ENCODE peak calls at places on chromosomes 13 and 19, in eight cellular contexts. T, K, N, V, M, E, Y and X are unnamed samples.

GRCh38 chr19:54191671-54192453 is 754 bp downstream of the TSEN34 start:
- DNase-seq in Y (no peak), E (no peak), T (no peak), M (no peak), V (no peak), N (no peak), K (peak), X (no peak)

GRCh38 chr19:55685776-55686175 is 10.8 kb downstream of the EPN1 start:
- DNase-seq in T (no peak), V (no peak), E (no peak), M (no peak), Y (no peak), K (no peak), N (no peak), X (no peak)

GRCh38 chr19:1132625-1133383 is 29.0 kb downstream of the GPX4 start:
- DNase-seq in V (no peak), Y (peak), K (peak), T (no peak), M (no peak), E (no peak), N (no peak), X (no peak)

GRCh38 chr19:35267818-35268545 is 780 bp upstream of the USF2 start:
- DNase-seq in T (peak), K (peak), M (peak), N (peak), V (peak), E (peak), Y (peak), X (no peak)

GRCh38 chr13:29319451-29319850 is 276.0 kb downstream of the SLC7A1 start:
- DNase-seq in N (peak), M (no peak), T (no peak), V (no peak), E (no peak), K (no peak), Y (no peak), X (peak)

GRCh38 chr13:43132911-43133310 is 109.5 kb downstream of the DNAJC15 start:
- DNase-seq in E (no peak), N (no peak), T (no peak), Y (no peak), K (no peak), M (no peak), V (no peak), X (no peak)

GRCh38 chr13:30690282-30691188 is 44.8 kb upstream of the ALOX5AP start:
- DNase-seq in E (peak), K (peak), M (peak), Y (peak), N (no peak), V (peak), T (no peak), X (no peak)

GRCh38 chr19:27962260-27962659 is 1250.7 kb downstream of the UQCRFS1 start:
- DNase-seq in T (no peak), Y (no peak), M (no peak), K (no peak), N (no peak), E (no peak), V (peak), X (no peak)

GRCh38 chr13:70424428-70424827 is 316.2 kb upstream of the KLHL1 start:
- DNase-seq in T (no peak), E (no peak), K (no peak), M (no peak), V (no peak), Y (no peak), N (no peak), X (no peak)

GRCh38 chr19:50387176-50387867 is 3.2 kb downstream of the POLD1 start:
- DNase-seq in E (peak), K (peak), N (no peak), T (no peak), M (no peak), Y (no peak), V (no peak), X (no peak)

GRCh38 chr13:111325941-111326620 is 5.6 kb downstream of the TEX29 start:
- DNase-seq in Y (no peak), N (no peak), K (no peak), E (no peak), V (no peak), M (no peak), T (no peak), X (no peak)

GRCh38 chr13:76884167-76884566 is 2.0 kb downstream of the KCTD12 start:
- DNase-seq in M (peak), E (peak), N (peak), T (peak), K (peak), Y (no peak), V (no peak), X (peak)

GRCh38 chr13:49213997-49214916 is 5.9 kb upstream of the MLNR start:
- DNase-seq in V (no peak), K (peak), Y (no peak), T (no peak), E (no peak), N (no peak), M (no peak), X (no peak)